ENCODE peak calls at places on chromosomes 12 and 14, in ten cellular contexts. Z is A549, E is psoas muscle, S is HFF-Myc, X is endodermal cell, Q is WERI-Rb-1, L is brain microvascular endothelial cell, F is AG09309, I is mammary epithelial cell, A is neural crest cell. R is an unnamed sample.

GRCh38 chr12:25308761-25309160 is 58.0 kb upstream of the KRAS start:
- DNase-seq in S (no peak), E (no peak), A (no peak), I (no peak), X (no peak), Z (no peak), L (no peak), Q (no peak), F (no peak), R (no peak)

GRCh38 chr12:54650409-54650808 is 2.2 kb upstream of the DCD start:
- DNase-seq in F (no peak), A (no peak), Z (no peak), I (peak; percentile 36), X (no peak), L (no peak), E (no peak), S (no peak), Q (no peak), R (no peak)

GRCh38 chr14:49923881-49924280 is 31.0 kb downstream of the ARF6 start:
- DNase-seq in Z (no peak), I (no peak), E (no peak), Q (no peak), L (no peak), X (no peak), S (no peak), A (no peak), F (no peak), R (no peak)

GRCh38 chr14:67440513-67440912 is 28.5 kb upstream of the PLEK2 start:
- DNase-seq in L (no peak), Q (no peak), Z (no peak), A (no peak), I (no peak), F (no peak), X (no peak), S (no peak), E (no peak), R (no peak)

GRCh38 chr14:64438181-64438839 is 27.0 kb upstream of the AKAP5 start:
- DNase-seq in F (peak; percentile 78), A (no peak), L (peak; percentile 89), E (no peak), Q (no peak), Z (peak; percentile 79), I (peak; percentile 75), S (peak; percentile 67), X (no peak), R (peak; percentile 98)

GRCh38 chr14:73058923-73059311 is 583 bp downstream of the RBM25 start:
- DNase-seq in Q (peak; percentile 46), A (no peak), S (no peak), F (no peak), L (peak; percentile 7), E (no peak), Z (peak; percentile 39), X (peak; percentile 65), I (peak; percentile 40), R (no peak)

GRCh38 chr12:67091204-67091603 is 178.0 kb upstream of the CAND1 start:
- DNase-seq in F (no peak), X (no peak), Z (no peak), E (no peak), S (no peak), Q (no peak), L (no peak), A (no peak), I (peak; percentile 73), R (peak; percentile 88)

GRCh38 chr12:6069452-6070093 is 54.9 kb downstream of the VWF start:
- DNase-seq in X (no peak), E (peak; percentile 45), A (no peak), Q (no peak), Z (no peak), L (peak; percentile 92), I (peak; percentile 81), F (peak; percentile 89), S (peak; percentile 73), R (no peak)

GRCh38 chr12:13661005-13661887 is 320.2 kb downstream of the GRIN2B start:
- DNase-seq in Z (peak; percentile 61), F (peak; percentile 14), E (peak; percentile 12), A (peak; percentile 47), L (peak; percentile 38), Q (peak; percentile 58), S (peak; percentile 7), I (peak; percentile 30), X (peak; percentile 85), R (no peak)

GRCh38 chr14:44607701-44608100 is 100.6 kb upstream of the FSCB start:
- DNase-seq in E (no peak), S (no peak), X (no peak), A (no peak), Q (no peak), L (no peak), Z (no peak), I (no peak), F (no peak), R (no peak)

GRCh38 chr12:5512585-5512970 is 80.7 kb downstream of the NTF3 start:
- DNase-seq in A (no peak), I (no peak), X (peak; percentile 65), F (no peak), Q (no peak), L (no peak), Z (no peak), S (no peak), E (no peak), R (no peak)

GRCh38 chr14:92925446-92925845 is 2.5 kb downstream of the CHGA start:
- DNase-seq in A (no peak), Z (no peak), F (no peak), X (no peak), L (no peak), Q (no peak), I (no peak), E (no peak), S (no peak), R (no peak)

GRCh38 chr12:108768591-108769500 is 37.5 kb upstream of the CORO1C start:
- DNase-seq in E (peak; percentile 35), I (no peak), F (no peak), S (no peak), A (peak; percentile 23), Q (no peak), X (peak; percentile 93), Z (peak; percentile 71), L (no peak), R (no peak)

GRCh38 chr12:108772896-108773797 is 41.8 kb upstream of the CORO1C start:
- DNase-seq in L (no peak), Q (no peak), E (no peak), S (no peak), F (no peak), A (no peak), Z (no peak), X (no peak), I (no peak), R (no peak)

GRCh38 chr12:108772247-108772646 is 40.9 kb upstream of the CORO1C start:
- DNase-seq in Z (no peak), X (no peak), L (no peak), E (peak; percentile 54), F (no peak), I (no peak), S (no peak), Q (peak; percentile 48), A (no peak), R (no peak)

GRCh38 chr12:108770963-108771362 is 39.6 kb upstream of the CORO1C start:
- DNase-seq in I (no peak), E (no peak), F (no peak), S (no peak), X (no peak), Z (no peak), A (no peak), L (no peak), Q (no peak), R (no peak)

GRCh38 chr12:108770269-108770829 is 39.0 kb upstream of the CORO1C start:
- DNase-seq in I (no peak), E (no peak), S (no peak), X (peak; percentile 68), Z (no peak), Q (no peak), L (no peak), F (no peak), A (no peak), R (no peak)
- TF ChIP-seq CTCF in I (no peak), E (no peak), S (no peak), X (peak; percentile 43), Z (no peak), Q (peak; percentile 0), L (no peak), F (no peak), A (no peak), R (no peak)

GRCh38 chr12:26994109-26994508 is 20.1 kb downstream of the TM7SF3 start:
- DNase-seq in A (no peak), F (no peak), E (no peak), S (no peak), Z (no peak), X (no peak), Q (no peak), I (no peak), L (no peak), R (no peak)
- TF ChIP-seq CTCF in A (no peak), F (no peak), E (no peak), S (no peak), Z (no peak), X (no peak), Q (no peak), I (no peak), L (no peak), R (no peak)

GRCh38 chr14:104341532-104342434 is 203.4 kb downstream of the KIF26A start:
- DNase-seq in F (no peak), I (no peak), S (no peak), L (peak; percentile 3), Z (peak; percentile 87), E (no peak), X (peak; percentile 97), Q (peak; percentile 80), A (peak; percentile 71), R (no peak)
- TF ChIP-seq CTCF in F (no peak), I (no peak), S (peak; percentile 27), L (peak; percentile 14), Z (peak; percentile 48), E (peak; percentile 34), X (peak; percentile 76), Q (peak; percentile 68), A (peak; percentile 69), R (no peak)

GRCh38 chr14:60232185-60232584 is 16.8 kb upstream of the PPM1A start:
- DNase-seq in A (no peak), E (no peak), F (no peak), I (no peak), X (no peak), S (no peak), L (no peak), Q (no peak), Z (no peak), R (no peak)
- TF ChIP-seq CTCF in A (no peak), E (no peak), F (no peak), I (no peak), X (no peak), S (no peak), L (no peak), Q (no peak), Z (no peak), R (no peak)

GRCh38 chr12:101743724-101744472 is 4.6 kb upstream of the SYCP3 start:
- DNase-seq in E (no peak), Z (no peak), F (no peak), S (no peak), L (no peak), X (no peak), I (no peak), Q (no peak), A (no peak), R (no peak)
- TF ChIP-seq CTCF in E (no peak), Z (no peak), F (no peak), S (no peak), L (no peak), X (no peak), I (no peak), Q (no peak), A (no peak), R (no peak)

R was measured in epithelial cell of proximal tubule.